ENCODE peak calls at places on chromosomes 6 and 20, in five cellular contexts. A is Right ventricle myocardium inferior; Q is left ventricle myocardium superior; O is astrocyte of the spinal cord; C is stimulated activated CD8-positive, alpha-beta memory T cell treated with anti-CD3 and anti-CD28 coated beads, Interleukin-7, amount 100 ng/mL, for 1 hour. H is an unnamed sample.

GRCh38 chr6:6723792-6724318 is 135.3 kb downstream of the LY86 start:
- DNase-seq in C (no peak), O (no peak), A (no peak), Q (no peak), H (no peak)

GRCh38 chr6:6686748-6687601 is 98.5 kb downstream of the LY86 start:
- DNase-seq in O (peak), Q (peak), C (no peak), A (peak), H (peak)

GRCh38 chr6:38543022-38543421 is 96.7 kb downstream of the BTBD9 start:
- DNase-seq in Q (no peak), C (no peak), O (no peak), A (no peak), H (no peak)

GRCh38 chr20:48668451-48668946 is 159.3 kb downstream of the PREX1 start:
- DNase-seq in A (peak), O (peak), C (no peak), Q (peak), H (no peak)

GRCh38 chr6:158548418-158549161 is 11.3 kb upstream of the TMEM181 start:
- DNase-seq in C (no peak), A (no peak), Q (no peak), O (no peak), H (peak)

GRCh38 chr20:9609892-9610502 is 95.6 kb downstream of the LAMP5 start:
- DNase-seq in O (peak), Q (no peak), A (no peak), C (no peak), H (peak)

GRCh38 chr20:7090001-7090400 is 322.5 kb downstream of the BMP2 start:
- DNase-seq in O (no peak), Q (no peak), C (no peak), A (no peak), H (no peak)

GRCh38 chr6:2630891-2631458 is 119.7 kb downstream of the MYLK4 start:
- DNase-seq in O (peak), A (no peak), C (no peak), Q (no peak), H (no peak)

GRCh38 chr20:44589522-44589921 is 7.1 kb downstream of the PKIG start:
- DNase-seq in O (no peak), A (no peak), Q (no peak), C (no peak), H (no peak)

GRCh38 chr6:129292836-129293235 is 409.9 kb downstream of the LAMA2 start:
- DNase-seq in C (no peak), Q (peak), A (no peak), O (no peak), H (no peak)

GRCh38 chr6:41546866-41547798 is 951 bp downstream of the FOXP4 start:
- DNase-seq in O (peak), Q (peak), C (no peak), A (no peak), H (no peak)

GRCh38 chr6:159646136-159646535 is 46.9 kb downstream of the SOD2 start:
- DNase-seq in Q (no peak), A (no peak), O (no peak), C (no peak), H (no peak)

GRCh38 chr6:167673951-167674350 is 152.8 kb upstream of the AFDN start:
- DNase-seq in O (no peak), Q (no peak), C (no peak), A (no peak), H (no peak)

GRCh38 chr6:36657942-36658544 is 20.5 kb upstream of the CDKN1A start:
- DNase-seq in Q (no peak), O (peak), A (no peak), C (no peak), H (no peak)

GRCh38 chr6:37222125-37222967 is 35.2 kb upstream of the TBC1D22B start:
- DNase-seq in Q (peak), A (peak), C (no peak), O (peak), H (peak)

GRCh38 chr6:24891004-24891403 is 44.8 kb downstream of the RIPOR2 start:
- DNase-seq in O (no peak), Q (no peak), C (no peak), A (no peak), H (no peak)

GRCh38 chr6:169669889-169670288 is 31.9 kb downstream of the WDR27 start:
- DNase-seq in C (no peak), A (no peak), Q (no peak), O (peak), H (no peak)

GRCh38 chr6:44072452-44072958 is 54.7 kb downstream of the MRPL14 start:
- DNase-seq in O (no peak), Q (no peak), A (no peak), C (no peak), H (no peak)

GRCh38 chr20:48797850-48798747 is 29.7 kb downstream of the PREX1 start:
- DNase-seq in Q (no peak), O (no peak), C (no peak), A (no peak), H (no peak)

GRCh38 chr6:57262901-57263694 is 41.0 kb upstream of the RAB23 start:
- DNase-seq in Q (peak), A (no peak), C (no peak), O (peak), H (no peak)

GRCh38 chr6:114284281-114284680 is 58.5 kb downstream of the HS3ST5 start:
- DNase-seq in Q (no peak), A (no peak), O (peak), C (no peak), H (no peak)

GRCh38 chr6:33967966-33968724 is 164.3 kb upstream of the MLN start:
- DNase-seq in Q (no peak), C (no peak), A (no peak), O (no peak), H (no peak)

GRCh38 chr20:31845300-31845863 is at the start of gene FOXS1:
- DNase-seq in C (no peak), O (peak), A (no peak), Q (peak), H (no peak)

GRCh38 chr6:28747631-28748157 is 176.1 kb downstream of the TRIM27 start:
- DNase-seq in A (no peak), Q (no peak), C (no peak), O (peak), H (no peak)

GRCh38 chr6:161432546-161432945 is 158.7 kb upstream of the AGPAT4 start:
- DNase-seq in O (no peak), C (no peak), Q (no peak), A (no peak), H (no peak)

GRCh38 chr20:63553933-63554290 is at the start of gene FNDC11:
- DNase-seq in Q (peak), O (peak), A (no peak), C (no peak), H (no peak)

GRCh38 chr20:3420211-3420707 is 12.8 kb upstream of the DNAAF9 start:
- DNase-seq in Q (peak), C (no peak), O (peak), A (no peak), H (peak)

GRCh38 chr6:139112146-139112545 is 22.7 kb upstream of the HECA start:
- DNase-seq in O (no peak), Q (no peak), C (no peak), A (no peak), H (no peak)

GRCh38 chr6:31764239-31764638 is 1.8 kb downstream of the SAPCD1 start:
- DNase-seq in C (no peak), O (no peak), A (peak), Q (no peak), H (no peak)

GRCh38 chr6:97440590-97441176 is 157.7 kb upstream of the MMS22L start:
- DNase-seq in Q (no peak), C (no peak), A (no peak), O (peak), H (no peak)

GRCh38 chr20:47256665-47257236 is 99.7 kb downstream of the ZMYND8 start:
- DNase-seq in A (no peak), Q (no peak), O (peak), C (no peak), H (no peak)

GRCh38 chr20:31833130-31833930 is 12.1 kb downstream of the FOXS1 start:
- DNase-seq in Q (peak), C (peak), A (no peak), O (no peak), H (peak)